ENCODE peak calls at places on chromosomes 12 and 14, in eight cellular contexts. D is NCI-H748 treated with DMSO at 0.1 percent for 48 hours; N is GDM1; A is mucosa of gallbladder; M is CD8-positive, alpha-beta T cell; F is fibroblast of the aortic adventitia; K is ELF-1; H is endothelial cell of umbilical vein. E is an unnamed sample.

GRCh38 chr14:88189040-88189839 is 133.8 kb downstream of the KCNK10 start:
- DNase-seq in D (peak; percentile 95), N (peak; percentile 34), A (peak; percentile 90), M (peak; percentile 38), F (peak; percentile 94), K (peak; percentile 83), H (peak; percentile 75), E (peak; percentile 89)

GRCh38 chr14:56196274-56196673 is 78.1 kb downstream of the PELI2 start:
- DNase-seq in D (no peak), N (no peak), A (no peak), M (no peak), F (peak; percentile 62), K (no peak), H (no peak), E (no peak)

GRCh38 chr12:43841253-43841652 is 5.4 kb downstream of the TMEM117 start:
- DNase-seq in D (no peak), N (no peak), A (no peak), M (no peak), F (no peak), K (no peak), H (no peak), E (no peak)

GRCh38 chr12:103128862-103129501 is 171.5 kb downstream of the ASCL1 start:
- DNase-seq in D (no peak), N (no peak), A (peak; percentile 79), M (no peak), F (no peak), K (no peak), H (no peak), E (no peak)

GRCh38 chr14:36006623-36007022 is 169.9 kb downstream of the PTCSC3 start:
- DNase-seq in D (no peak), N (no peak), A (no peak), M (no peak), F (no peak), K (no peak), H (no peak), E (no peak)

GRCh38 chr12:24134092-24134491 is 184.6 kb upstream of the SOX5 start:
- DNase-seq in D (no peak), N (no peak), A (no peak), M (no peak), F (no peak), K (no peak), H (no peak), E (no peak)

GRCh38 chr12:108119126-108119973 is 9.7 kb upstream of the WSCD2 start:
- DNase-seq in D (no peak), N (no peak), A (no peak), M (no peak), F (no peak), K (no peak), H (no peak), E (no peak)

GRCh38 chr14:75711134-75711795 is 50.2 kb downstream of the TTLL5 start:
- DNase-seq in D (peak; percentile 16), N (no peak), A (peak; percentile 26), M (no peak), F (peak; percentile 76), K (peak; percentile 27), H (peak; percentile 41), E (no peak)

GRCh38 chr12:84375472-84375871 is 537.1 kb downstream of the SLC6A15 start:
- DNase-seq in D (no peak), N (no peak), A (no peak), M (no peak), F (peak; percentile 1), K (no peak), H (no peak), E (no peak)

GRCh38 chr12:55830601-55831406 is 1.4 kb upstream of the DNAJC14 start:
- DNase-seq in D (peak; percentile 74), N (peak; percentile 33), A (peak; percentile 64), M (peak; percentile 70), F (peak; percentile 60), K (peak; percentile 55), H (peak; percentile 76), E (peak; percentile 52)

GRCh38 chr14:95480109-95480886 is 36.2 kb downstream of the SYNE3 start:
- DNase-seq in D (no peak), N (no peak), A (no peak), M (peak; percentile 44), F (peak; percentile 78), K (no peak), H (no peak), E (no peak)

GRCh38 chr14:21098892-21099595 is 589 bp upstream of the ZNF219 start:
- DNase-seq in D (peak; percentile 16), N (no peak), A (no peak), M (no peak), F (no peak), K (no peak), H (no peak), E (peak; percentile 38)

GRCh38 chr12:2198088-2198501 is 145.3 kb downstream of the CACNA1C start:
- DNase-seq in D (no peak), N (no peak), A (peak; percentile 53), M (no peak), F (no peak), K (peak; percentile 80), H (no peak), E (no peak)

GRCh38 chr12:48023386-48023785 is 19.1 kb upstream of the COL2A1 start:
- DNase-seq in D (no peak), N (no peak), A (no peak), M (no peak), F (no peak), K (peak; percentile 70), H (no peak), E (peak; percentile 53)

GRCh38 chr12:7806863-7807487 is 17.8 kb downstream of the NANOG start:
- DNase-seq in D (peak; percentile 0), N (peak; percentile 69), A (peak; percentile 75), M (peak; percentile 50), F (peak; percentile 77), K (peak; percentile 85), H (peak; percentile 88), E (peak; percentile 41)

GRCh38 chr12:77795699-77796098 is 35.0 kb upstream of the NAV3 start:
- DNase-seq in D (no peak), N (no peak), A (no peak), M (no peak), F (peak; percentile 9), K (no peak), H (no peak), E (no peak)